ENCODE peak calls at places on chromosomes 2 and 18, in four cellular contexts. B, O, L and M are unnamed samples.

GRCh38 chr2:36356990-36357505 is 1.5 kb downstream of the CRIM1 start:
- DNase-seq in B (peak; percentile 69), O (no peak), L (no peak), M (peak; percentile 22)

GRCh38 chr2:120460511-120460910 is 114.6 kb downstream of the INHBB start:
- DNase-seq in B (no peak), O (no peak), L (no peak), M (no peak)

GRCh38 chr2:147800316-147800715 is 44.5 kb upstream of the ACVR2A start:
- DNase-seq in B (no peak), O (no peak), L (no peak), M (no peak)

GRCh38 chr2:5777089-5777488 is 84.9 kb downstream of the SOX11 start:
- DNase-seq in B (no peak), O (no peak), L (no peak), M (no peak)

GRCh38 chr18:11309172-11309571 is 159.8 kb upstream of the PIEZO2 start:
- DNase-seq in B (peak; percentile 38), O (no peak), L (no peak), M (no peak)

GRCh38 chr18:21672868-21673267 is 31.7 kb downstream of the ABHD3 start:
- DNase-seq in B (peak; percentile 14), O (no peak), L (no peak), M (peak; percentile 36)

GRCh38 chr2:130873700-130874346 is 37.1 kb downstream of the ARHGEF4 start:
- DNase-seq in B (peak; percentile 59), O (peak; percentile 77), L (peak; percentile 58), M (peak; percentile 82)

GRCh38 chr18:54479365-54479764 is 111.7 kb upstream of the DYNAP start:
- DNase-seq in B (no peak), O (no peak), L (no peak), M (no peak)

GRCh38 chr2:146048141-146048540 is 1528.2 kb upstream of the ZEB2 start:
- DNase-seq in B (no peak), O (no peak), L (no peak), M (no peak)

GRCh38 chr2:105487142-105488069 is 88.6 kb upstream of the FHL2 start:
- DNase-seq in B (no peak), O (no peak), L (no peak), M (no peak)

GRCh38 chr18:3455090-3455640 is 5.2 kb downstream of the TGIF1 start:
- DNase-seq in B (no peak), O (no peak), L (no peak), M (no peak)

GRCh38 chr18:62781893-62782292 is 66.6 kb downstream of the PHLPP1 start:
- DNase-seq in B (peak; percentile 29), O (no peak), L (no peak), M (no peak)

GRCh38 chr2:18346364-18346763 is 214.1 kb downstream of the RDH14 start:
- DNase-seq in B (no peak), O (no peak), L (no peak), M (no peak)

GRCh38 chr2:158718851-158719250 is 76.3 kb upstream of the DAPL1 start:
- DNase-seq in B (no peak), O (no peak), L (no peak), M (no peak)

GRCh38 chr18:12946549-12947354 is 1.1 kb upstream of the SEH1L start:
- DNase-seq in B (peak; percentile 93), O (peak; percentile 47), L (peak; percentile 36), M (peak; percentile 36)

GRCh38 chr2:64595397-64596160 is 58.1 kb downstream of the SERTAD2 start:
- DNase-seq in B (peak; percentile 40), O (no peak), L (no peak), M (no peak)

GRCh38 chr2:41580806-41581205 is 467.0 kb upstream of the PKDCC start:
- DNase-seq in B (no peak), O (no peak), L (no peak), M (no peak)

GRCh38 chr2:173896755-173897154 is 68.4 kb downstream of the SP3 start:
- DNase-seq in B (no peak), O (no peak), L (no peak), M (no peak)

GRCh38 chr2:17901246-17901645 is 22.8 kb downstream of the KCNS3 start:
- DNase-seq in B (no peak), O (no peak), L (no peak), M (peak; percentile 18)

GRCh38 chr18:21057112-21057511 is 54.5 kb downstream of the ROCK1 start:
- DNase-seq in B (no peak), O (no peak), L (no peak), M (no peak)

GRCh38 chr2:102927854-102928267 is 166.0 kb downstream of the TMEM182 start:
- DNase-seq in B (no peak), O (no peak), L (no peak), M (no peak)

GRCh38 chr2:30886101-30886500 is 78.9 kb upstream of the CAPN13 start:
- DNase-seq in B (no peak), O (no peak), L (no peak), M (no peak)

GRCh38 chr2:98736464-98736889 is 5.5 kb upstream of the MGAT4A start:
- DNase-seq in B (peak; percentile 52), O (no peak), L (no peak), M (no peak)

GRCh38 chr2:225334524-225334923 is 65.0 kb upstream of the NYAP2 start:
- DNase-seq in B (no peak), O (no peak), L (no peak), M (peak; percentile 32)

GRCh38 chr2:65227035-65227470 is 578 bp upstream of the ACTR2 start:
- DNase-seq in B (peak; percentile 18), O (no peak), L (peak; percentile 16), M (no peak)

GRCh38 chr2:37623971-37624897 is 47.2 kb downstream of the CDC42EP3 start:
- DNase-seq in B (no peak), O (no peak), L (no peak), M (no peak)

GRCh38 chr2:83143946-83144345 is 1315.1 kb downstream of the SUCLG1 start:
- DNase-seq in B (no peak), O (no peak), L (no peak), M (no peak)

GRCh38 chr2:241734467-241735208 is at the start of gene D2HGDH:
- DNase-seq in B (peak; percentile 80), O (peak; percentile 96), L (peak; percentile 92), M (peak; percentile 99)

GRCh38 chr2:6081542-6081872 is 389.3 kb downstream of the SOX11 start:
- DNase-seq in B (no peak), O (no peak), L (no peak), M (no peak)

GRCh38 chr2:174331731-174332606 is 2.8 kb upstream of the SP9 start:
- DNase-seq in B (no peak), O (peak; percentile 59), L (no peak), M (no peak)

GRCh38 chr2:217924346-217924901 is 78.4 kb downstream of the TNS1 start:
- DNase-seq in B (no peak), O (no peak), L (no peak), M (no peak)

DNA sequence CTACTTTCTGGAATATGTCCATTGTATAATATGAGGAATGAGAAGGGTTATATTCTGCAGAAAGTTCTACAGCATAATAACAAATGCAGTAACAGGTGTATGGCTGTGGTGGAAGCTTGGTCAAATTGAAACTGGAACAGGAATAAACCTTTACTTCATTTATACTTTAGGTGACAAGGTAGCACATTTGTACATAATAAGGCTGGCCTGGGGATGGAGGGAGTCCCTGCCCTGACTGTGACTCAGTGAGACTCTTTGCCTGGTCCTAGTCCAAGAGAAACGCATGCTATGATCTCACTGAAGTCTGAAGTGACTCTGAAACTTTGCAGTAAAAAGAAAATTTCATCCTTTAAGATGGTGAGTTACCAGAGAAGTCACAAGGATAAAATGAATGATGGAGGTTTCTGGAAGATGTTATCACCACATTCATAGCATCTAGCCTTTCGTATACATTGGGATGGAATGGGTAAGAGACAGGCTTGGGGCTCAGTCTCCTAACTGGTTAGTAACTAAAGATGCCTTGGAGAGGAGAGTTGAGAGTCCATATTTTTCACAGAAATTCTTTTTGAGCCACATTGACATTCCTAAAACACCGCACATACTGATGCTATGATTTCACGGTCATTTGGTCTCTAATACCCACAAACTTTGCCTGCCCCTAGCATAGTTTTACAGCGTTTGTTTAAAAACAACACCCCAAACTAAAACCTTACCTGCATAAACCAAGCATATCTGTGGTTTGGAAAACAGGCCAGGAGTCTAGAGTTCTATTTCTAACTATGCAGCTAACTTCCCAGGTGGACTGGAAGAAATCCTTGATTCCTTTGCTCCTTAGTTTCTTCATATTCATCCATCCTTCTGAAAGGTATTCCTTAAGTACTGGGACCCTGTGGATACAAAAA is 42.4 kb upstream of the NABP1 start:
- DNase-seq in B (peak; percentile 73), O (no peak), L (no peak), M (no peak)
- TF ChIP-seq FOXJ3 in B (no peak), O (no peak), L (no peak), M (no peak)

GRCh38 chr2:149464396-149464795 is 123.2 kb downstream of the MMADHC start:
- DNase-seq in B (no peak), O (no peak), L (no peak), M (no peak)

GRCh38 chr2:149465873-149466272 is 121.7 kb downstream of the MMADHC start:
- DNase-seq in B (no peak), O (no peak), L (no peak), M (no peak)

GRCh38 chr2:149470046-149470445 is 117.5 kb downstream of the MMADHC start:
- DNase-seq in B (no peak), O (no peak), L (no peak), M (no peak)

GRCh38 chr2:149466635-149467034 is 120.9 kb downstream of the MMADHC start:
- DNase-seq in B (no peak), O (no peak), L (no peak), M (peak; percentile 25)

GRCh38 chr2:149467461-149467860 is 120.1 kb downstream of the MMADHC start:
- DNase-seq in B (no peak), O (no peak), L (no peak), M (no peak)
- TF ChIP-seq FOXJ3 in B (no peak), O (no peak), L (no peak), M (no peak)

GRCh38 chr2:109280804-109281203 is 151.8 kb downstream of the SH3RF3 start:
- DNase-seq in B (no peak), O (no peak), L (no peak), M (no peak)
- TF ChIP-seq FOXJ3 in B (no peak), O (no peak), L (no peak), M (no peak)

GRCh38 chr2:9178110-9178904 is 28.3 kb upstream of the ASAP2 start:
- DNase-seq in B (no peak), O (no peak), L (no peak), M (no peak)
- TF ChIP-seq FOXJ3 in B (no peak), O (no peak), L (no peak), M (no peak)

DNA sequence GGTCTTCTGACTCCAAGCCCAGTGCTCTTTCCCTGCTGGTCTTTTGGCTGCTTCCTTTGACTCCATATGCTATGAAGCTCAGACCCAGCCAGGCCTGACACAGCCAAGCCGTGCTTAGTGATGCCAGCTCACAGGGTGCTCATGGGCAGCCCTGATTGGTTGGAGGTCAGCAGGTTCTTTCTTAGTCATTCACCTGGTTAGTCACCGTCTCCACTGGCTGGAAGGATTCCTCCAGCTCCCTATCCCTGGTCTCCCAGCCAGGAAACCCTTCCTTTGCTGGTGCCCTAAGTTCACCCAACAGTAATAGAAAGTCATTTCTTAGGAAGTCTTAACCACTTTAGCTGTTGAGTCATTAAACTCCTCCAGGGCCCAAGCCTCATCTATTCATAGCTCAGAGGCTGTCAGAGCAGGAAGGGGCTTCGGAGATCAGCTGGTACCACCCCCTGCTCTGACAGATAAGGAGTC is 3.9 kb downstream of the KCNK3 start:
- DNase-seq in B (no peak), O (no peak), L (no peak), M (no peak)
- TF ChIP-seq FOXJ3 in B (no peak), O (no peak), L (no peak), M (no peak)

GRCh38 chr2:234308814-234309195 is 188.1 kb downstream of the ARL4C start:
- DNase-seq in B (no peak), O (no peak), L (no peak), M (no peak)
- TF ChIP-seq FOXJ3 in B (no peak), O (no peak), L (no peak), M (no peak)